ENCODE peak calls at places on chromosomes 4 and X, in five cellular contexts. One of them, this sample, is unnamed.

GRCh38 chrX:19487520-19488200 is 27.6 kb downstream of the MAP3K15 start:
- DNase-seq in K562: no peak
- DNase-seq in H1: no peak
- DNase-seq in HepG2: no peak
- DNase-seq in WTC11: no peak
- DNase-seq in this sample: no peak

GRCh38 chr4:102608190-102608589 is 107.0 kb downstream of the NFKB1 start:
- DNase-seq in K562: no peak
- DNase-seq in WTC11: no peak
- DNase-seq in HepG2: no peak
- DNase-seq in H1: no peak
- DNase-seq in this sample: no peak

GRCh38 chr4:55318135-55318534 is 27.9 kb upstream of the SRD5A3 start:
- DNase-seq in WTC11: no peak
- DNase-seq in K562: no peak
- DNase-seq in H1: no peak
- DNase-seq in HepG2: no peak
- DNase-seq in this sample: no peak

GRCh38 chr4:90007494-90008167 is 113.0 kb downstream of the MMRN1 start:
- DNase-seq in H1: no peak
- DNase-seq in HepG2: no peak
- DNase-seq in K562: no peak
- DNase-seq in WTC11: peak
- DNase-seq in this sample: no peak

GRCh38 chr4:139419388-139419914 is 34.5 kb upstream of the RAB33B start:
- DNase-seq in WTC11: no peak
- DNase-seq in K562: no peak
- DNase-seq in H1: no peak
- DNase-seq in HepG2: no peak
- DNase-seq in this sample: no peak

GRCh38 chr4:75511841-75512240 is 2.4 kb downstream of the RCHY1 start:
- DNase-seq in K562: no peak
- DNase-seq in H1: no peak
- DNase-seq in WTC11: no peak
- DNase-seq in HepG2: no peak
- DNase-seq in this sample: no peak

GRCh38 chr4:159398236-159398638 is 295.4 kb downstream of the RAPGEF2 start:
- DNase-seq in HepG2: no peak
- DNase-seq in WTC11: no peak
- DNase-seq in K562: no peak
- DNase-seq in H1: no peak
- DNase-seq in this sample: no peak

GRCh38 chr4:72886602-72887001 is 182.9 kb downstream of the COX18 start:
- DNase-seq in HepG2: no peak
- DNase-seq in H1: no peak
- DNase-seq in K562: peak
- DNase-seq in WTC11: no peak
- DNase-seq in this sample: no peak

GRCh38 chr4:114267976-114268375 is 288.5 kb upstream of the ARSJ start:
- DNase-seq in H1: no peak
- DNase-seq in K562: no peak
- DNase-seq in HepG2: no peak
- DNase-seq in WTC11: no peak
- DNase-seq in this sample: no peak

GRCh38 chr4:73308286-73308685 is 49.7 kb upstream of the ANKRD17 start:
- DNase-seq in WTC11: no peak
- DNase-seq in K562: no peak
- DNase-seq in H1: no peak
- DNase-seq in HepG2: peak
- DNase-seq in this sample: no peak

GRCh38 chrX:133544778-133545177 is 129.5 kb upstream of the GPC4 start:
- DNase-seq in H1: no peak
- DNase-seq in HepG2: no peak
- DNase-seq in WTC11: no peak
- DNase-seq in K562: no peak
- DNase-seq in this sample: no peak

GRCh38 chrX:133543654-133544053 is 128.4 kb upstream of the GPC4 start:
- DNase-seq in HepG2: no peak
- DNase-seq in K562: no peak
- DNase-seq in H1: no peak
- DNase-seq in WTC11: no peak
- DNase-seq in this sample: no peak

GRCh38 chrX:133544105-133544504 is 128.8 kb upstream of the GPC4 start:
- DNase-seq in H1: no peak
- DNase-seq in HepG2: peak
- DNase-seq in WTC11: no peak
- DNase-seq in K562: no peak
- DNase-seq in this sample: no peak

GRCh38 chrX:133546441-133546840 is 131.2 kb upstream of the GPC4 start:
- DNase-seq in WTC11: no peak
- DNase-seq in H1: no peak
- DNase-seq in K562: no peak
- DNase-seq in HepG2: no peak
- DNase-seq in this sample: no peak

GRCh38 chrX:133542476-133542875 is 127.2 kb upstream of the GPC4 start:
- DNase-seq in HepG2: no peak
- DNase-seq in K562: no peak
- DNase-seq in H1: no peak
- DNase-seq in WTC11: no peak
- DNase-seq in this sample: no peak
- TF ChIP-seq ATF2 in HepG2: no peak
- TF ChIP-seq ATF2 in K562: no peak
- TF ChIP-seq ATF2 in H1: no peak
- TF ChIP-seq ATF2 in WTC11: no peak
- TF ChIP-seq ATF2 in this sample: no peak

GRCh38 chr4:8778301-8778700 is 93.3 kb downstream of the HMX1 start:
- DNase-seq in K562: no peak
- DNase-seq in WTC11: no peak
- DNase-seq in HepG2: no peak
- DNase-seq in H1: no peak
- DNase-seq in this sample: no peak
- TF ChIP-seq CREB1 in K562: no peak
- TF ChIP-seq CREB1 in WTC11: no peak
- TF ChIP-seq CREB1 in HepG2: no peak
- TF ChIP-seq CREB1 in H1: no peak
- TF ChIP-seq CREB1 in this sample: no peak

DNA sequence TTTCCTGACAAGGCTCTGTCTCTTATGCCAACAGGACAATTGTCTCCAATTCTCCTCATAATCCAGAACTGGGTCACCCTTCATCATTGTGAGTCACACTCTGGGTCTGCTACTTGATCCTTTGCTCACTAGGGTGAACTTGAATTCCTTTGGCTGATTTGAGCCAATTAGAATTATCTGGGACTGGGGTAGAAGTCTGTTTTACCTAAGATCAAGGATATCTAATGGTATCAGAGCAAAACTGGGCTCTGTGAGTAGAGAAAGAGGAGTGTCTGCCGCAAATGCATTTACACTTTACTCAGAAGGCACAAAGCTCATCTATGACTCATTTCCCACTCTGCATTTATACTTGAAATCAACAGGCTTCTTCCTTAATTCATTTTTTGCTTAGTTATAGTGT is 72.6 kb downstream of the PITX2 start:
- DNase-seq in K562: no peak
- DNase-seq in HepG2: no peak
- DNase-seq in H1: no peak
- DNase-seq in WTC11: no peak
- DNase-seq in this sample: no peak
- TF ChIP-seq ATF2 in K562: no peak
- TF ChIP-seq ATF2 in HepG2: no peak
- TF ChIP-seq ATF2 in H1: no peak
- TF ChIP-seq ATF2 in WTC11: no peak
- TF ChIP-seq ATF2 in this sample: no peak

GRCh38 chr4:167196386-167196785 is 37.9 kb downstream of the SPOCK3 start:
- DNase-seq in WTC11: no peak
- DNase-seq in H1: no peak
- DNase-seq in K562: no peak
- DNase-seq in HepG2: peak
- DNase-seq in this sample: no peak
- TF ChIP-seq CREB1 in WTC11: no peak
- TF ChIP-seq CREB1 in H1: no peak
- TF ChIP-seq CREB1 in K562: no peak
- TF ChIP-seq CREB1 in HepG2: no peak
- TF ChIP-seq CREB1 in this sample: no peak

DNA sequence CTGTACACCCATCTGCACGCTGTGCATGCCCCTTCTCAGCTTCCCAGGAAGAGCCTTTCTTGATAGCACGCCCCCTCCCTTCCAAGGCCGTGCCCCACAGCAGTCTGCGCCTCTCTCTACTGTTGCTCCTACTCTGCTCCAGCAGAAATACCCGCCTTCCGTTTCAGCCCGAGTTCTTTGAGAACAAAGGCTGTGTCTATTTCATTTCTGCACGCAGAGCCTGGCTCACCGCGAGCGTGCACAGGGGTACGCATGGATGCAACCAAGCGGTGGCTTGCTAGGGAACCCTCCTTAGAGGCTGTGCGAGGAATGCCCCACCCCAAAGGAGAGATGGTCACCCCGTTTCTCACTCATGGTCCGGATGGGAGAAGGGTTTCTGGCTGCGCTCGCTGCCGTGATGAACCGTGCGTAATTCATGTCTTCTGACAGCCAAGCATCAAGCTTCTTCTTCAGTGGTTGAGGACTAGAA is 448 bp downstream of the AADAT start:
- DNase-seq in WTC11: peak
- DNase-seq in H1: no peak
- DNase-seq in K562: no peak
- DNase-seq in HepG2: peak
- DNase-seq in this sample: no peak
- TF ChIP-seq ATF2 in WTC11: no peak
- TF ChIP-seq ATF2 in H1: no peak
- TF ChIP-seq ATF2 in K562: no peak
- TF ChIP-seq ATF2 in HepG2: no peak
- TF ChIP-seq ATF2 in this sample: no peak

DNA sequence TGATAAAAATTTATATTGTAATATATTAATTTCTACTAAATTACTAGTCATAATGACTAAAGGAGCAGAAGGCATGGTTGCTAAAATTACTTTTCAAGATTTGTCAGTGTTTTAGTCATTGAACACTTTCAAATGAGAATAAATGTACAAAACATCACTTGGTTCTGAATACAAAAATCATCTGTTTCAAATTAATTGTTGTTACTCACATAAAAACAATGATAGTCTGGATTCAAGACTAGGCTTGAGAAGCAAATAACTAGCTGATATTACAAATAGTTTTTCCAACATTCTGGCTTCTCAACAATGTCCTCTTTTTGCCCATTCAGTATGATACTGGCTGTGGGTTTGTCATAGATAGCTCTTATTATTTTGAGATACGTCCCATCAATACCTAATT is 112.5 kb downstream of the ANAPC10 start:
- DNase-seq in HepG2: no peak
- DNase-seq in WTC11: no peak
- DNase-seq in H1: no peak
- DNase-seq in K562: no peak
- DNase-seq in this sample: no peak
- TF ChIP-seq CREB1 in HepG2: no peak
- TF ChIP-seq CREB1 in WTC11: no peak
- TF ChIP-seq CREB1 in H1: no peak
- TF ChIP-seq CREB1 in K562: no peak
- TF ChIP-seq CREB1 in this sample: no peak